ENCODE peak calls at places on chromosomes 6 and 20, in five cellular contexts. E, R, D, Z and O are unnamed samples.

GRCh38 chr6:76681781-76682180 is 609.3 kb upstream of the IMPG1 start:
- DNase-seq in R (no peak), E (no peak), D (peak), Z (no peak), O (no peak)

GRCh38 chr6:167850792-167851191 is 24.1 kb downstream of the AFDN start:
- DNase-seq in R (no peak), E (no peak), D (no peak), Z (no peak), O (no peak)

GRCh38 chr6:150175611-150176151 is 32.8 kb downstream of the PPP1R14C start:
- DNase-seq in Z (no peak), E (no peak), D (no peak), R (no peak), O (no peak)

GRCh38 chr6:6942826-6943225 is 164.9 kb upstream of the RREB1 start:
- DNase-seq in D (peak), R (peak), Z (peak), E (no peak), O (peak)

GRCh38 chr6:57224769-57225515 is 2.8 kb upstream of the RAB23 start:
- DNase-seq in Z (no peak), R (no peak), E (no peak), D (peak), O (no peak)

GRCh38 chr20:45311589-45312211 is 3.6 kb upstream of the MATN4 start:
- DNase-seq in E (peak), Z (peak), D (peak), R (peak), O (no peak)

GRCh38 chr20:13694420-13695150 is 55.9 kb upstream of the TASP1 start:
- DNase-seq in E (no peak), R (no peak), Z (no peak), D (no peak), O (no peak)

GRCh38 chr6:127216821-127217789 is 49.6 kb upstream of the RNF146 start:
- DNase-seq in D (no peak), R (no peak), E (no peak), Z (no peak), O (no peak)

GRCh38 chr6:114169763-114170162 is 173.1 kb downstream of the HS3ST5 start:
- DNase-seq in E (no peak), Z (no peak), R (no peak), D (no peak), O (no peak)

GRCh38 chr20:33408313-33408712 is 7.0 kb upstream of the CDK5RAP1 start:
- DNase-seq in Z (no peak), E (no peak), D (no peak), R (no peak), O (no peak)
- H3K4me3 ChIP-seq in Z (no peak), E (no peak), D (no peak), R (no peak), O (no peak)

GRCh38 chr20:37692447-37693166 is 1.2 kb upstream of the CTNNBL1 start:
- DNase-seq in D (no peak), Z (no peak), E (no peak), R (no peak), O (no peak)

GRCh38 chr20:37690626-37691369 is 3.0 kb upstream of the CTNNBL1 start:
- DNase-seq in Z (no peak), D (no peak), E (no peak), R (no peak), O (no peak)

GRCh38 chr20:37695684-37696342 is 2.0 kb downstream of the CTNNBL1 start:
- DNase-seq in E (no peak), R (no peak), D (no peak), Z (no peak), O (no peak)

GRCh38 chr20:37693203-37693602 is 627 bp upstream of the CTNNBL1 start:
- DNase-seq in D (no peak), Z (no peak), R (no peak), E (no peak), O (no peak)

DNA sequence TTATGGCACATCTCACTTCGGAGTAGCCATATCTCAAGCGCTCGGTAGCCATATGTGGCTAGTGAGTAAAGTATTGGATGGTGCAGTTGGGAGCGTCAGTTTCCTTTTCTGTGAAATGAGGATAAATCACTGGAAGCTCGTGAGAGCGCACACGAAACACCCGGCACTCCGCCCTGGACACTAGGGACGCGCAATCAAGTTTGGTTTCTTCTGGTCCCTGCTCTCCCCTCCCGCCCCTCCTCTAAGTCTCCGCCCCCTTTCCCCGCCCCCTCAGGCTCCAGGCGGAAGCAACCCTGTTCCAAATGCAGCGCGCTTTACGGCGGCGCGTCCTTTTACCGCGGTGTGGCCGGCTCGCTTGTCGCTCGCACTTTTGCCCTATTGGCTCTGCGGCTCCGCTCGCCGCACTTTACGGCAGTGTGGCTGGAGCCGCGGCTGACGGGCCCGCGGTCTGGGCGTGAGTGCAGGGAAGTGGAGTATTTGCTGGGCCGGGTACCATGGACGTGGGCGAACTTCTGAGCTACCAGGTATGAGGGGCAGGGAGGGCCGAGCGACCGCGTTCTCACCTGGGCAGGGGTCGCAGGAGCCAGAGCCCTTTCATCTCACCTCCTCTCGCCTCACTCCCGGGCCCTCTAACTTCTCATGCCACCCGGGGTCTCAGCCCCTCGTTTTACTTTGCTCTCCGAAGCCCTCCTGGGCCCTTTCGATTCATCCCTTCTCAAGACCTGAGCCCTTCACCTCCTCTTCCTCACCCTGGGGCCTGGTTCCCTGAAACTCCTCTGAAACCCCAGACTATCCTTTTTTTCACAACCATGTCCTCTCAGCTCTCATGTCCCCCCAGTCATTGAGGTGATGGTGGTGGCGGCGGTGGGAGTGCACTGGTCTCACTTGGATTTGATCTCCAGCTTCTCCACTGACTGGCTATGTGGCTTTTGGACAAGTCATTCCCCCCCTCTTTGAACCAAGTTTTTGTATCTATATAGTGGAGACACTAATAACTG is at the start of gene CTNNBL1:
- DNase-seq in E (peak), R (peak), D (peak), Z (peak), O (peak)
- TF ChIP-seq CTCF in E (no peak), R (no peak), D (no peak), Z (no peak), O (no peak)

GRCh38 chr20:64091340-64091739 is 7.1 kb upstream of the LKAAEAR1 start:
- DNase-seq in D (no peak), R (no peak), Z (no peak), E (no peak), O (no peak)
- H3K4me3 ChIP-seq in D (no peak), R (no peak), Z (no peak), E (no peak), O (no peak)

GRCh38 chr6:112086744-112087135 is 542 bp downstream of the TUBE1 start:
- DNase-seq in Z (no peak), D (peak), E (no peak), R (no peak), O (no peak)
- TF ChIP-seq CTCF in Z (no peak), D (peak), E (no peak), R (no peak), O (peak)